ENCODE peak calls at places on chromosomes 12 and 14, in five cellular contexts. E is PC-3, M is choroid plexus epithelial cell, Q is GM06990, T is HCT116. I is an unnamed sample.
A peak's percentile ranks its signal among the peaks of the same experiment; 100 is the strongest.

GRCh38 chr14:91453744-91454143 is 36.1 kb upstream of the CCDC88C start:
- DNase-seq in E (no peak), M (no peak), Q (no peak), T (no peak), I (no peak)

GRCh38 chr14:55057919-55058318 is 6.5 kb downstream of the MAPK1IP1L start:
- DNase-seq in E (no peak), M (no peak), Q (no peak), T (no peak), I (no peak)

GRCh38 chr12:126055521-126055920 is 990.3 kb downstream of the AACS start:
- DNase-seq in E (peak; percentile 57), M (no peak), Q (no peak), T (no peak), I (no peak)

GRCh38 chr12:3003593-3003992 is 44.4 kb downstream of the TEAD4 start:
- DNase-seq in E (no peak), M (no peak), Q (no peak), T (no peak), I (no peak)

GRCh38 chr14:92360666-92361370 is 37.9 kb downstream of the SLC24A4 start:
- DNase-seq in E (no peak), M (no peak), Q (no peak), T (no peak), I (no peak)

GRCh38 chr12:49962861-49963765 is 1.4 kb downstream of the AQP5 start:
- DNase-seq in E (peak; percentile 91), M (no peak), Q (no peak), T (peak; percentile 29), I (peak; percentile 93)

GRCh38 chr14:36579573-36580140 is 2.8 kb downstream of the NKX2-8 start:
- DNase-seq in E (no peak), M (no peak), Q (no peak), T (no peak), I (no peak)

GRCh38 chr14:68195126-68195525 is 375.5 kb downstream of the RAD51B start:
- DNase-seq in E (peak; percentile 38), M (no peak), Q (no peak), T (no peak), I (peak; percentile 17)

GRCh38 chr14:103418508-103418818 is 33.2 kb downstream of the MARK3 start:
- DNase-seq in E (no peak), M (peak; percentile 93), Q (no peak), T (no peak), I (no peak)

GRCh38 chr12:89384050-89384749 is 31.9 kb upstream of the DUSP6 start:
- DNase-seq in E (peak; percentile 75), M (peak; percentile 94), Q (no peak), T (no peak), I (peak; percentile 43)

GRCh38 chr12:115023279-115023678 is 339.3 kb upstream of the TBX3 start:
- DNase-seq in E (no peak), M (peak; percentile 61), Q (no peak), T (no peak), I (no peak)

GRCh38 chr14:75279153-75279738 is 618 bp downstream of the FOS start:
- DNase-seq in E (no peak), M (peak; percentile 83), Q (peak; percentile 52), T (no peak), I (peak; percentile 51)

GRCh38 chr14:100436745-100437406 is 113.7 kb downstream of the SLC25A47 start:
- DNase-seq in E (no peak), M (no peak), Q (no peak), T (no peak), I (no peak)

GRCh38 chr12:10301103-10301502 is 6.6 kb upstream of the KLRD1 start:
- DNase-seq in E (peak; percentile 38), M (peak; percentile 59), Q (no peak), T (no peak), I (no peak)

GRCh38 chr14:52325126-52325525 is 11.0 kb downstream of the PTGER2 start:
- DNase-seq in E (peak; percentile 21), M (peak; percentile 68), Q (peak; percentile 72), T (no peak), I (no peak)

GRCh38 chr14:55846852-55847471 is 267.0 kb downstream of the KTN1 start:
- DNase-seq in E (peak; percentile 55), M (no peak), Q (no peak), T (no peak), I (no peak)

GRCh38 chr12:25186788-25187397 is 8.1 kb downstream of the DNAI7 start:
- DNase-seq in E (no peak), M (peak; percentile 76), Q (no peak), T (no peak), I (no peak)

GRCh38 chr14:30340495-30340894 is 218.5 kb upstream of the G2E3 start:
- DNase-seq in E (no peak), M (no peak), Q (no peak), T (no peak), I (no peak)

GRCh38 chr12:53736602-53737493 is 9.6 kb upstream of the CALCOCO1 start:
- DNase-seq in E (no peak), M (no peak), Q (no peak), T (no peak), I (no peak)

GRCh38 chr14:79150226-79150625 is 980.1 kb downstream of the NRXN3 start:
- DNase-seq in E (no peak), M (no peak), Q (no peak), T (no peak), I (no peak)

GRCh38 chr12:15982921-15983320 is 71.8 kb downstream of the DERA start:
- DNase-seq in E (no peak), M (no peak), Q (no peak), T (no peak), I (no peak)

GRCh38 chr14:76955575-76956252 is 72.8 kb downstream of the IRF2BPL start:
- DNase-seq in E (peak; percentile 75), M (peak; percentile 53), Q (no peak), T (no peak), I (no peak)

GRCh38 chr14:58455593-58456265 is 28.2 kb downstream of the KIAA0586 start:
- DNase-seq in E (peak; percentile 100), M (no peak), Q (no peak), T (no peak), I (no peak)

GRCh38 chr12:48889679-48890078 is 24.0 kb upstream of the RND1 start:
- DNase-seq in E (no peak), M (no peak), Q (no peak), T (no peak), I (no peak)

GRCh38 chr12:48894271-48894670 is 28.6 kb upstream of the RND1 start:
- DNase-seq in E (no peak), M (no peak), Q (no peak), T (no peak), I (no peak)

DNA sequence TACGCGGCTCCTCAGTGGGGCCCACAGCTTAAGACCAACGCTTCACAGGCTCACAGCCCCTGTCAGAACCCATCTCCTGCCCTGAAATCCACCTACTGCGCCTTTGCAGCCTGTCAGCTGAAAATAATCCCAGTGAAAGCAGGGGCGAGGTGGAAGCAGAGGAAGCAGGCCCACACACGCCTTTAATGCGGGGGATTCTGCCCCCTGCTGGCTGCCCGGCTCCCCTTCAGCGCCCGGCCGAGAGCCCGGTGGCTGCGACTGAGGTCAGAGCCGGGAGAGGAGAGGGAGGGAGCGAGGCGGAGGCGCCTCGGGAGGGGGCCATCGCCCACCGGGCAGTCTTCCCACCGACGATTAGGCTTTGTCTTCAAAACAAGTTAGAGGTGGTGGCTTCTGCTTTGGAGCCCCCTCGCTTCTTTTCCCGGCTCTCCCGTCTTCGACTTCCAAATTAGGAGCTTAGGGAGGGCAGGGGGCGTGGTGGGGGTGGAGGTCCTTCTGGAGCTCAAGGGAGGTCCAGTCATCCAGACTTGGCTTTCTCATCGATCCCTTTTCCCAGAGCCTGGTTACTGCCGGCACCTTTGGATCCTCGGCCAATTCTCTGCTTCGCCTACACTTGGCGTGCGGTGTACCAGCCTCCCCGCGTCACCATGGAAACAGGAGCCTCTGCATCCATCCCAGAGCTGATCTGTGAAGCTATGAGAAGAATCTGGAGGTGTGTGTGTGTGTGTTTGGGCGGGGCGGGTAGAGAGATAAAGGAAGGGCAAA is 25.2 kb upstream of the RND1 start:
- DNase-seq in E (peak; percentile 82), M (peak; percentile 78), Q (peak; percentile 70), T (peak; percentile 27), I (peak; percentile 84)
- TF ChIP-seq CTCF in E (peak; percentile 95), M (peak; percentile 93), Q (peak; percentile 98), T (peak; percentile 93), I (peak; percentile 55)

DNA sequence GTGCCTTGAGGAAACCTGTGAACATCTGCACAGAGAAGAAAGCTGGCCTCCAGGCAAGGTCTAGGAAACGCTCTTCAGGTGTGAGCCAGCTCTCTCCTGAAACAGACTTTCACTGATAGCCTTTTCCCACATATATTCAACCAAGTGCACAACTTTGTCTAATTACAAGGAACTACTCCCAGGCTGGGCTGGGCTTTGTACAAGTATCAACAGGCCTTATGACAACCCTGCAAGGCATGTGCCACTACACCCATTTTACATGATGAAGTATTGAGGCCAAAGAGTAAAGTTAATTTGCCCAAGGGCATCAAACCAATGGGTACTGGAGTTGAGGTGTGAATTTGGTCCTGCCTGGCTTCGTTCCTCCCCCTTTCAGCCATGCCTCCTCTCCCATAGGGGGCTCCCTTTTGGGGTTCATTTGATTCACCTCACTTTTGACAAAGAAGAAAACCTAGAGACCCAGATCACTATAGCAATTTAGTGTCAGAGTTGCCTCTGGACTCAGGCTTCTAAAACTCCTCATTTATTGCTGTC is 2.1 kb downstream of the CSRP2 start:
- DNase-seq in E (no peak), M (no peak), Q (no peak), T (no peak), I (no peak)
- TF ChIP-seq CTCF in E (no peak), M (no peak), Q (no peak), T (no peak), I (no peak)

GRCh38 chr12:132341318-132342050 is 12.1 kb upstream of the GALNT9 start:
- DNase-seq in E (no peak), M (no peak), Q (no peak), T (no peak), I (no peak)

GRCh38 chr12:132342828-132343227 is 13.4 kb upstream of the GALNT9 start:
- DNase-seq in E (no peak), M (no peak), Q (no peak), T (no peak), I (no peak)

GRCh38 chr12:132343294-132343972 is 14.0 kb upstream of the GALNT9 start:
- DNase-seq in E (no peak), M (no peak), Q (no peak), T (no peak), I (no peak)

GRCh38 chr12:132344181-132344580 is 14.8 kb upstream of the GALNT9 start:
- DNase-seq in E (no peak), M (no peak), Q (no peak), T (no peak), I (no peak)

DNA sequence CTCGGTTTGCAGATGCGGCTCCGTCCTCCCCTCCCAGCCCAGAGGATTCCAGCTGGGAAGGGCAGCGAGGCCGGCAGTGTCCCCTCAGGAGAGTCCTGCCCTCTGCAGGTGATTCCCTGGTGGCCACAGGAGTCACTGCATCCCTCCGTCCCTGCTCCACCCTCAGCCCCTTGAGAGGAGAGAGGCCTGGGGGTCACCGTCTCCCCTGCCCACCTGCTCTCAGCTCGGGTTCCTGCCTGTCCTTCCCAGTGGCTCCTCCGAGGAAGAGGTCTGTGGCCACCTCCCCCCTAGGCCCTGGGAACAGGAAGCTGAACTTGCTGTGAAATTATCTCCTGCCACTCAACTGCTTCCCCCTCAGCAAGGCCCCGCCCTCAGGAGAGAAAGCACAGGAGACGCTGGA is 12.9 kb upstream of the GALNT9 start:
- DNase-seq in E (peak; percentile 53), M (no peak), Q (no peak), T (no peak), I (peak; percentile 35)
- TF ChIP-seq CTCF in E (peak; percentile 77), M (peak; percentile 61), Q (no peak), T (peak; percentile 65), I (peak; percentile 36)

GRCh38 chr12:84858796-84859195 is 53.8 kb downstream of the SLC6A15 start:
- DNase-seq in E (no peak), M (no peak), Q (no peak), T (no peak), I (no peak)
- TF ChIP-seq CTCF in E (no peak), M (no peak), Q (no peak), T (no peak), I (no peak)

I was measured in Calu3.